ENCODE peak calls at places on chromosomes 2 and 18, in four cellular contexts. I is D721Med, E is IMR-90, Y is colonic mucosa. V is an unnamed sample.

GRCh38 chr2:30255026-30255425 is 23.7 kb downstream of the LBH start:
- DNase-seq in I (no peak), E (no peak), Y (no peak), V (no peak)

GRCh38 chr2:108641766-108642165 is 77.5 kb upstream of the RANBP2 start:
- DNase-seq in I (no peak), E (no peak), Y (no peak), V (no peak)

GRCh38 chr2:73746015-73746876 is 9.1 kb upstream of the TPRKB start:
- DNase-seq in I (no peak), E (no peak), Y (no peak), V (no peak)

GRCh38 chr2:18435425-18436037 is 124.9 kb downstream of the RDH14 start:
- DNase-seq in I (no peak), E (peak; percentile 79), Y (peak; percentile 42), V (no peak)

GRCh38 chr2:98086491-98087446 is at the start of gene VWA3B:
- DNase-seq in I (peak; percentile 82), E (no peak), Y (peak; percentile 89), V (peak; percentile 79)

GRCh38 chr18:23864620-23865019 is 149.9 kb upstream of the TTC39C start:
- DNase-seq in I (no peak), E (no peak), Y (no peak), V (no peak)

GRCh38 chr2:54597153-54597827 is 126.2 kb upstream of the EML6 start:
- DNase-seq in I (no peak), E (peak; percentile 36), Y (peak; percentile 79), V (no peak)

GRCh38 chr2:150426724-150427123 is 60.7 kb downstream of the RND3 start:
- DNase-seq in I (no peak), E (no peak), Y (no peak), V (no peak)

GRCh38 chr2:72143441-72144356 is 4.0 kb downstream of the CYP26B1 start:
- DNase-seq in I (no peak), E (no peak), Y (no peak), V (peak; percentile 24)

GRCh38 chr2:27940090-27940671 is 49.7 kb downstream of the BABAM2 start:
- DNase-seq in I (no peak), E (no peak), Y (no peak), V (no peak)

GRCh38 chr18:55794288-55795052 is 206.5 kb upstream of the TCF4 start:
- DNase-seq in I (no peak), E (peak; percentile 65), Y (no peak), V (no peak)

GRCh38 chr2:240289701-240290431 is 145.6 kb upstream of the GPC1 start:
- DNase-seq in I (no peak), E (no peak), Y (no peak), V (no peak)

GRCh38 chr2:165474621-165475269 is 5.2 kb downstream of the CSRNP3 start:
- DNase-seq in I (no peak), E (no peak), Y (no peak), V (no peak)

GRCh38 chr18:78973357-78974083 is 6.1 kb upstream of the SALL3 start:
- DNase-seq in I (no peak), E (no peak), Y (no peak), V (no peak)

GRCh38 chr2:46179037-46179621 is 118.1 kb upstream of the EPAS1 start:
- DNase-seq in I (no peak), E (peak; percentile 99), Y (no peak), V (no peak)

GRCh38 chr2:133171396-133172004 is 396.8 kb downstream of the NCKAP5 start:
- DNase-seq in I (no peak), E (peak; percentile 74), Y (peak; percentile 23), V (no peak)

GRCh38 chr2:201464547-201464946 is 13.0 kb downstream of the STRADB start:
- DNase-seq in I (no peak), E (no peak), Y (no peak), V (no peak)

GRCh38 chr2:142536964-142537363 is 340.5 kb upstream of the KYNU start:
- DNase-seq in I (no peak), E (no peak), Y (no peak), V (no peak)

GRCh38 chr2:46988733-46989481 is 73.3 kb upstream of the MCFD2 start:
- DNase-seq in I (no peak), E (no peak), Y (no peak), V (no peak)

GRCh38 chr2:102522890-102523289 is 49.9 kb downstream of the SLC9A4 start:
- DNase-seq in I (no peak), E (no peak), Y (no peak), V (no peak)
- TF ChIP-seq CTCF in I (no peak), E (no peak), Y (no peak), V (no peak)

GRCh38 chr2:191218292-191218898 is 26.8 kb upstream of the MYO1B start:
- DNase-seq in I (no peak), E (peak; percentile 92), Y (peak; percentile 73), V (peak; percentile 50)
- TF ChIP-seq CTCF in I (peak; percentile 81), E (peak; percentile 82), Y (peak; percentile 43), V (peak; percentile 28)

GRCh38 chr2:239106314-239106908 is 258.5 kb downstream of the TWIST2 start:
- DNase-seq in I (peak; percentile 57), E (peak; percentile 63), Y (peak; percentile 58), V (no peak)
- TF ChIP-seq CTCF in I (peak; percentile 32), E (peak; percentile 64), Y (peak; percentile 31), V (no peak)

GRCh38 chr2:224849264-224849663 is 133.1 kb upstream of the CCDC195 start:
- DNase-seq in I (no peak), E (no peak), Y (no peak), V (no peak)
- TF ChIP-seq CTCF in I (peak; percentile 7), E (no peak), Y (no peak), V (no peak)

DNA sequence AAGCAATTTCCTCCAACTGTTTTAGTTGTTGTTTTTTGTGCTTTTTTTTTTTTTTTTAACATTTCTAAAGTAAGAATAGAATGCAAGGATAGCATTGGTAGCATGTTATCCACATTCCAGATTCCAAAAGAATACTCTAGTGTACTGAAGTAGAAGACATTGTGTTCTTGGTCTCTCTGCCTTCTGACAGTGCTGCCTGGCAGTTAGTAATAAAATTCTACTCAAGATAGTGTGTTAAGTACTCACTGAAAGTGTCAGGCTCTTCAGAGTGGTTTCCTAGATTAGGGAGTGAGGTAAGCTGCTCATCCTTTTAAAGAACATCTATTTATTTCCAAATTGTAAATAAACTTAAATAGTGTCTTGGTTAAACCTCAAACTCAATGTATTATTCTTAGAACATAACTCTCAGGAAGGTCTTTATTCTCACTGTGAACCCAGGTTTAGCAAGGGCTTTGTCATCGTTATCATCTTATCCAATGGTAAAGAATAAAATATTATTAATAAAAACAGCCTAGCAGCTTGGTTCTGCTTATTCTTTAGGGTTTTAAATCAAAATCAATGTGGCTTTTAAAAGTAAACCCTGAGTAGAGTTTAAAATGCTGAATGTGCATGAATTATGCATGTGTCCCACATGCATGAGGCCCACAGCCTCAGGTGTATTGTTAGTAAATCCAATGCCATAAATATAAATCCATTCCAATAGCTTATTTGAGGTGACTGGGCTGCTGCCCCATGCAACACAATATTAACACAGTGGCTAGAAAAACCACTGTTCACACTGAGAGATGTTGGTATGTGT is 253.9 kb downstream of the HNMT start:
- DNase-seq in I (no peak), E (no peak), Y (no peak), V (no peak)
- TF ChIP-seq CTCF in I (no peak), E (no peak), Y (no peak), V (no peak)

DNA sequence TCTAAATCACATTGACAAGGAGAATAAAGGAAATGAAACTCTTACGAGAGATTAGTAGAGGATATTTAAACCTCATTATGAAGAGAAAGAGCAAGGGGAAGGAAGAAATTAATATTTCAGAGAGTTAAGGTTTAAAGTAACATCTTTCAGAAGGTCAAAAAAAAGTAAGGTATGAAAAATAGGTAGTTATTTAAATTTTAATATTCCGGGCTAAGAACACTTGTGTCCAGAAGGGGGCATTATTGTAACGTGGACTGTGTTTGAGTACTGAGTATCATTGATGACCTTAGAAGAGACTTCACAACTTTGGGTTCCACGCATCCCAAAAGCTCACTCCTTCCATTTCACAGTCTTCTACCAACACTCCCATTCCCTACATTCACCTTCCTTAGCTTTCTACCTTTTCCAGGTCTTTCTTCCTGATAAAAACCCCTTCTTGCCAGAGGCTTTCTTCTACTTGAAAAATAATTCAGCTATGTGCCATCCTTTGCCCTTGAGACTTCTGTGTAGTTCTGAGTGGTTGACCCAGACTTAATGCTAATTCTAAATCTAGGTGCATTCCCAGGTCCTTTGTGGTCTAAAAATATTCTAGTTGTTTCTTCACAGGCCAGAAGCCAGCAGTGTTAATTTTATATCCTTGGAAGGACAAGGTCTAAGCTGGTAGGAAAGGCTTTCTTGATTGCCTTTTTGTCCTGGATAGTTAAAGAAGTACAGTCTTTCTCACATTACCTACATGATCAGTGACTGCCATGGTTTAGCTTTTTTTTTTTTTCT is 16.5 kb downstream of the DYNC1I2 start:
- DNase-seq in I (no peak), E (peak; percentile 56), Y (no peak), V (no peak)
- TF ChIP-seq CTCF in I (peak; percentile 54), E (peak; percentile 66), Y (peak; percentile 20), V (peak; percentile 3)

GRCh38 chr18:29434650-29435049 is 1257.7 kb upstream of the CDH2 start:
- DNase-seq in I (no peak), E (no peak), Y (no peak), V (no peak)

GRCh38 chr18:29439398-29439797 is 1262.5 kb upstream of the CDH2 start:
- DNase-seq in I (no peak), E (no peak), Y (no peak), V (no peak)

DNA sequence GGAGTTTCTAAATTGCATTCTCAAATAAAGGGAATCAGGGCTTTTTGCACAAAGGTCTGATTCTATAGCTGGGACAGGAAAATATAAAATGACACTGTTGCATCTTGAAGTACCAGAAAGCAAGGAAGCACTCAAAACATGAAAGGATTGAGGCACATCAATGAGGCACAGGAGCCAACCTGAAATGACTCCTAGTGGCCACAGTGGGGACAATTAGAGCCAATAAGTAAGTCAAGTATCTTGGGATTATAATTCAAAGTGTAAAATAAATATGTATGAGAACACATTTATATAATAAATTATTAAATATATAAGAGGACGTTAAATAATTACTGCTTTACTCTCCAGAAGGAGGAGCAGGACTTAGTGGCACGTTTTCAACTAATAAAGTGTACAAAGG is 1259.5 kb upstream of the CDH2 start:
- DNase-seq in I (no peak), E (no peak), Y (no peak), V (no peak)
- TF ChIP-seq CTCF in I (no peak), E (no peak), Y (no peak), V (no peak)

GRCh38 chr2:99728166-99728565 is 238.3 kb upstream of the REV1 start:
- DNase-seq in I (no peak), E (no peak), Y (no peak), V (no peak)

GRCh38 chr2:99722726-99723125 is 232.9 kb upstream of the REV1 start:
- DNase-seq in I (no peak), E (peak; percentile 41), Y (no peak), V (no peak)

GRCh38 chr2:99727199-99727598 is 237.4 kb upstream of the REV1 start:
- DNase-seq in I (no peak), E (peak; percentile 13), Y (no peak), V (no peak)

GRCh38 chr2:99723632-99724031 is 233.8 kb upstream of the REV1 start:
- DNase-seq in I (no peak), E (no peak), Y (no peak), V (no peak)

DNA sequence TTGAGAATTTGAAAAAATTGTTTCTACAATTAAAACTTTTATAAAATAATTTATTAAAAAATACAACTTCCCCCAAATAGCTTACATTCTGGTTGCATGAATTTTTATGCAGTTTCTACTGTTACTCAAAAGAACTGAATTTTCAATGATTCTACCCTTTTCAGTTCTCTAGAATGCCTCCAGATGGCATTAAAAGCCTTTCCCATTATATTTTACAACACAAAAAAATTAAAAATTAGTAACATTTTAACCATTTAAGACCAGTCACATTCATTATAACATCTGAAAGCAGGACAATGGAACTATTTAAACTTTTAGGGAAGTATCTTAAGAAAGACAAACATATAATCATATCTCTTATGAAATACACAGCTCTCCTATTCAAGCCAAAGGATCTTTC is 236.0 kb upstream of the REV1 start:
- DNase-seq in I (no peak), E (peak; percentile 28), Y (no peak), V (no peak)
- TF ChIP-seq CTCF in I (no peak), E (peak; percentile 59), Y (no peak), V (no peak)

V was measured in lung.